ENCODE peak calls at places on chromosomes 3 and 15, in eight cellular contexts. One of them, this sample, is unnamed.

GRCh38 chr3:10352146-10352911 is 31.4 kb upstream of the SEC13 start:
- DNase-seq in ovary: no peak
- DNase-seq in GM20000: no peak
- DNase-seq in epithelial cell of esophagus: peak
- DNase-seq in NCI-H2029: no peak
- DNase-seq in kidney glomerular epithelial cell: peak
- DNase-seq in ACHN: peak
- DNase-seq in globus pallidus: no peak
- DNase-seq in this sample: no peak

GRCh38 chr3:14405886-14406238 is 3.5 kb downstream of the SLC6A6 start:
- DNase-seq in ovary: no peak
- DNase-seq in GM20000: no peak
- DNase-seq in epithelial cell of esophagus: no peak
- DNase-seq in NCI-H2029: peak
- DNase-seq in kidney glomerular epithelial cell: peak
- DNase-seq in ACHN: peak
- DNase-seq in globus pallidus: no peak
- DNase-seq in this sample: no peak

GRCh38 chr15:48624700-48625099 is 20.8 kb downstream of the FBN1 start:
- DNase-seq in ovary: no peak
- DNase-seq in GM20000: no peak
- DNase-seq in epithelial cell of esophagus: no peak
- DNase-seq in NCI-H2029: no peak
- DNase-seq in kidney glomerular epithelial cell: no peak
- DNase-seq in ACHN: no peak
- DNase-seq in globus pallidus: no peak
- DNase-seq in this sample: peak

GRCh38 chr3:48151807-48152427 is 36.3 kb downstream of the CDC25A start:
- DNase-seq in ovary: no peak
- DNase-seq in GM20000: no peak
- DNase-seq in epithelial cell of esophagus: no peak
- DNase-seq in NCI-H2029: no peak
- DNase-seq in kidney glomerular epithelial cell: no peak
- DNase-seq in ACHN: no peak
- DNase-seq in globus pallidus: no peak
- DNase-seq in this sample: no peak

GRCh38 chr15:41556657-41557056 is 2.4 kb upstream of the TYRO3 start:
- DNase-seq in ovary: no peak
- DNase-seq in GM20000: no peak
- DNase-seq in epithelial cell of esophagus: no peak
- DNase-seq in NCI-H2029: no peak
- DNase-seq in kidney glomerular epithelial cell: no peak
- DNase-seq in ACHN: no peak
- DNase-seq in globus pallidus: no peak
- DNase-seq in this sample: no peak

GRCh38 chr3:59654120-59654952 is 604.5 kb upstream of the CFAP20DC start:
- DNase-seq in ovary: no peak
- DNase-seq in GM20000: no peak
- DNase-seq in epithelial cell of esophagus: peak
- DNase-seq in NCI-H2029: no peak
- DNase-seq in kidney glomerular epithelial cell: no peak
- DNase-seq in ACHN: no peak
- DNase-seq in globus pallidus: peak
- DNase-seq in this sample: no peak

GRCh38 chr3:45841380-45841700 is 579 bp downstream of the LZTFL1 start:
- DNase-seq in ovary: no peak
- DNase-seq in GM20000: no peak
- DNase-seq in epithelial cell of esophagus: peak
- DNase-seq in NCI-H2029: no peak
- DNase-seq in kidney glomerular epithelial cell: no peak
- DNase-seq in ACHN: peak
- DNase-seq in globus pallidus: no peak
- DNase-seq in this sample: no peak

GRCh38 chr15:62063851-62064635 is 2.7 kb upstream of the C2CD4A start:
- DNase-seq in ovary: no peak
- DNase-seq in GM20000: no peak
- DNase-seq in epithelial cell of esophagus: peak
- DNase-seq in NCI-H2029: no peak
- DNase-seq in kidney glomerular epithelial cell: peak
- DNase-seq in ACHN: no peak
- DNase-seq in globus pallidus: no peak
- DNase-seq in this sample: peak

GRCh38 chr15:65598468-65598867 is 12.5 kb downstream of the INTS14 start:
- DNase-seq in ovary: no peak
- DNase-seq in GM20000: no peak
- DNase-seq in epithelial cell of esophagus: no peak
- DNase-seq in NCI-H2029: no peak
- DNase-seq in kidney glomerular epithelial cell: no peak
- DNase-seq in ACHN: no peak
- DNase-seq in globus pallidus: no peak
- DNase-seq in this sample: no peak

GRCh38 chr15:89230277-89230676 is 8.9 kb upstream of the RLBP1 start:
- DNase-seq in ovary: no peak
- DNase-seq in GM20000: no peak
- DNase-seq in epithelial cell of esophagus: no peak
- DNase-seq in NCI-H2029: no peak
- DNase-seq in kidney glomerular epithelial cell: no peak
- DNase-seq in ACHN: no peak
- DNase-seq in globus pallidus: no peak
- DNase-seq in this sample: no peak

GRCh38 chr3:99575683-99576082 is 62.7 kb upstream of the COL8A1 start:
- DNase-seq in ovary: no peak
- DNase-seq in GM20000: no peak
- DNase-seq in epithelial cell of esophagus: no peak
- DNase-seq in NCI-H2029: no peak
- DNase-seq in kidney glomerular epithelial cell: no peak
- DNase-seq in ACHN: no peak
- DNase-seq in globus pallidus: no peak
- DNase-seq in this sample: no peak

GRCh38 chr3:151015762-151016161 is 43.2 kb upstream of the CLRN1 start:
- DNase-seq in ovary: no peak
- DNase-seq in GM20000: no peak
- DNase-seq in epithelial cell of esophagus: no peak
- DNase-seq in NCI-H2029: no peak
- DNase-seq in kidney glomerular epithelial cell: no peak
- DNase-seq in ACHN: no peak
- DNase-seq in globus pallidus: no peak
- DNase-seq in this sample: no peak

GRCh38 chr3:55446860-55447259 is 40.2 kb downstream of the WNT5A start:
- DNase-seq in ovary: no peak
- DNase-seq in GM20000: no peak
- DNase-seq in epithelial cell of esophagus: no peak
- DNase-seq in NCI-H2029: no peak
- DNase-seq in kidney glomerular epithelial cell: no peak
- DNase-seq in ACHN: no peak
- DNase-seq in globus pallidus: no peak
- DNase-seq in this sample: no peak

GRCh38 chr3:151552589-151552988 is 91.7 kb upstream of the IGSF10 start:
- DNase-seq in ovary: no peak
- DNase-seq in GM20000: no peak
- DNase-seq in epithelial cell of esophagus: no peak
- DNase-seq in NCI-H2029: no peak
- DNase-seq in kidney glomerular epithelial cell: no peak
- DNase-seq in ACHN: no peak
- DNase-seq in globus pallidus: no peak
- DNase-seq in this sample: no peak

GRCh38 chr15:81281176-81281735 is 42.7 kb downstream of the STARD5 start:
- DNase-seq in ovary: no peak
- DNase-seq in GM20000: no peak
- DNase-seq in epithelial cell of esophagus: no peak
- DNase-seq in NCI-H2029: no peak
- DNase-seq in kidney glomerular epithelial cell: no peak
- DNase-seq in ACHN: no peak
- DNase-seq in globus pallidus: no peak
- DNase-seq in this sample: no peak

GRCh38 chr3:94429517-94429916 is 366.7 kb downstream of the NSUN3 start:
- DNase-seq in ovary: no peak
- DNase-seq in GM20000: no peak
- DNase-seq in epithelial cell of esophagus: peak
- DNase-seq in NCI-H2029: no peak
- DNase-seq in kidney glomerular epithelial cell: no peak
- DNase-seq in ACHN: no peak
- DNase-seq in globus pallidus: no peak
- DNase-seq in this sample: no peak

GRCh38 chr3:23710555-23710954 is 95.2 kb upstream of the UBE2E1 start:
- DNase-seq in ovary: peak
- DNase-seq in GM20000: no peak
- DNase-seq in epithelial cell of esophagus: no peak
- DNase-seq in NCI-H2029: no peak
- DNase-seq in kidney glomerular epithelial cell: no peak
- DNase-seq in ACHN: no peak
- DNase-seq in globus pallidus: no peak
- DNase-seq in this sample: no peak

GRCh38 chr3:12810013-12810780 is 13.7 kb downstream of the CAND2 start:
- DNase-seq in ovary: peak
- DNase-seq in GM20000: peak
- DNase-seq in epithelial cell of esophagus: peak
- DNase-seq in NCI-H2029: peak
- DNase-seq in kidney glomerular epithelial cell: peak
- DNase-seq in ACHN: peak
- DNase-seq in globus pallidus: peak
- DNase-seq in this sample: peak

GRCh38 chr3:120274739-120275167 is 10.3 kb downstream of the GPR156 start:
- DNase-seq in ovary: no peak
- DNase-seq in GM20000: no peak
- DNase-seq in epithelial cell of esophagus: no peak
- DNase-seq in NCI-H2029: peak
- DNase-seq in kidney glomerular epithelial cell: no peak
- DNase-seq in ACHN: no peak
- DNase-seq in globus pallidus: peak
- DNase-seq in this sample: peak

GRCh38 chr15:82946155-82946701 is 6.3 kb downstream of the HOMER2 start:
- DNase-seq in ovary: no peak
- DNase-seq in GM20000: no peak
- DNase-seq in epithelial cell of esophagus: no peak
- DNase-seq in NCI-H2029: no peak
- DNase-seq in kidney glomerular epithelial cell: no peak
- DNase-seq in ACHN: no peak
- DNase-seq in globus pallidus: no peak
- DNase-seq in this sample: no peak

GRCh38 chr15:74251187-74251811 is 15.2 kb downstream of the CCDC33 start:
- DNase-seq in ovary: no peak
- DNase-seq in GM20000: no peak
- DNase-seq in epithelial cell of esophagus: no peak
- DNase-seq in NCI-H2029: peak
- DNase-seq in kidney glomerular epithelial cell: no peak
- DNase-seq in ACHN: no peak
- DNase-seq in globus pallidus: peak
- DNase-seq in this sample: no peak

GRCh38 chr15:90046846-90047481 is 45.8 kb downstream of the ZNF710 start:
- DNase-seq in ovary: no peak
- DNase-seq in GM20000: peak
- DNase-seq in epithelial cell of esophagus: peak
- DNase-seq in NCI-H2029: peak
- DNase-seq in kidney glomerular epithelial cell: no peak
- DNase-seq in ACHN: no peak
- DNase-seq in globus pallidus: no peak
- DNase-seq in this sample: peak

GRCh38 chr15:40150163-40150925 is 10.5 kb upstream of the BUB1B start:
- DNase-seq in ovary: peak
- DNase-seq in GM20000: no peak
- DNase-seq in epithelial cell of esophagus: peak
- DNase-seq in NCI-H2029: peak
- DNase-seq in kidney glomerular epithelial cell: peak
- DNase-seq in ACHN: peak
- DNase-seq in globus pallidus: no peak
- DNase-seq in this sample: peak

GRCh38 chr3:10550705-10551104 is 45.3 kb upstream of the ATP2B2 start:
- DNase-seq in ovary: no peak
- DNase-seq in GM20000: no peak
- DNase-seq in epithelial cell of esophagus: no peak
- DNase-seq in NCI-H2029: no peak
- DNase-seq in kidney glomerular epithelial cell: no peak
- DNase-seq in ACHN: no peak
- DNase-seq in globus pallidus: no peak
- DNase-seq in this sample: no peak

GRCh38 chr3:102532901-102533300 is 98.1 kb downstream of the ZPLD1 start:
- DNase-seq in ovary: no peak
- DNase-seq in GM20000: no peak
- DNase-seq in epithelial cell of esophagus: no peak
- DNase-seq in NCI-H2029: no peak
- DNase-seq in kidney glomerular epithelial cell: no peak
- DNase-seq in ACHN: no peak
- DNase-seq in globus pallidus: no peak
- DNase-seq in this sample: no peak

GRCh38 chr3:69292959-69293574 is 92.8 kb downstream of the FRMD4B start:
- DNase-seq in ovary: no peak
- DNase-seq in GM20000: no peak
- DNase-seq in epithelial cell of esophagus: peak
- DNase-seq in NCI-H2029: no peak
- DNase-seq in kidney glomerular epithelial cell: no peak
- DNase-seq in ACHN: no peak
- DNase-seq in globus pallidus: no peak
- DNase-seq in this sample: no peak

GRCh38 chr3:151751161-151751560 is 17.4 kb downstream of the AADACL2 start:
- DNase-seq in ovary: no peak
- DNase-seq in GM20000: no peak
- DNase-seq in epithelial cell of esophagus: peak
- DNase-seq in NCI-H2029: no peak
- DNase-seq in kidney glomerular epithelial cell: no peak
- DNase-seq in ACHN: no peak
- DNase-seq in globus pallidus: no peak
- DNase-seq in this sample: no peak

GRCh38 chr15:63892794-63893441 is 59.2 kb upstream of the HERC1 start:
- DNase-seq in ovary: no peak
- DNase-seq in GM20000: no peak
- DNase-seq in epithelial cell of esophagus: no peak
- DNase-seq in NCI-H2029: no peak
- DNase-seq in kidney glomerular epithelial cell: no peak
- DNase-seq in ACHN: no peak
- DNase-seq in globus pallidus: no peak
- DNase-seq in this sample: peak

GRCh38 chr15:40873625-40874561 is at the start of gene RHOV:
- DNase-seq in ovary: peak
- DNase-seq in GM20000: peak
- DNase-seq in epithelial cell of esophagus: peak
- DNase-seq in NCI-H2029: peak
- DNase-seq in kidney glomerular epithelial cell: peak
- DNase-seq in ACHN: peak
- DNase-seq in globus pallidus: no peak
- DNase-seq in this sample: peak

GRCh38 chr3:183981990-183982658 is 35.6 kb downstream of the ABCC5 start:
- DNase-seq in ovary: no peak
- DNase-seq in GM20000: no peak
- DNase-seq in epithelial cell of esophagus: no peak
- DNase-seq in NCI-H2029: no peak
- DNase-seq in kidney glomerular epithelial cell: no peak
- DNase-seq in ACHN: no peak
- DNase-seq in globus pallidus: no peak
- DNase-seq in this sample: no peak

GRCh38 chr3:60250210-60250609 is 1001.0 kb downstream of the FHIT start:
- DNase-seq in ovary: no peak
- DNase-seq in GM20000: no peak
- DNase-seq in epithelial cell of esophagus: no peak
- DNase-seq in NCI-H2029: no peak
- DNase-seq in kidney glomerular epithelial cell: no peak
- DNase-seq in ACHN: no peak
- DNase-seq in globus pallidus: no peak
- DNase-seq in this sample: no peak